ENCODE peak calls at places on chromosomes 1 and 21, in nine cellular contexts. One of them, this sample, is unnamed.

GRCh38 chr1:146016891-146017290 is 4.6 kb downstream of the HJV start:
- DNase-seq in GM20000: no peak
- DNase-seq in ovary: no peak
- DNase-seq in fibroblast of the aortic adventitia: peak; percentile 53
- DNase-seq in Panc1: no peak
- DNase-seq in left lung: no peak
- DNase-seq in A673: no peak
- DNase-seq in IMR-90: no peak
- DNase-seq in right lobe of liver: no peak
- DNase-seq in this sample: no peak

GRCh38 chr1:232248276-232248803 is 381.6 kb downstream of the SIPA1L2 start:
- DNase-seq in A673: peak; percentile 54
- DNase-seq in right lobe of liver: no peak
- DNase-seq in ovary: no peak
- DNase-seq in Panc1: no peak
- DNase-seq in IMR-90: no peak
- DNase-seq in fibroblast of the aortic adventitia: no peak
- DNase-seq in GM20000: no peak
- DNase-seq in left lung: no peak
- DNase-seq in this sample: no peak

GRCh38 chr1:223718850-223719249 is 6.5 kb downstream of the CAPN2 start:
- DNase-seq in right lobe of liver: no peak
- DNase-seq in fibroblast of the aortic adventitia: no peak
- DNase-seq in ovary: no peak
- DNase-seq in Panc1: no peak
- DNase-seq in A673: no peak
- DNase-seq in GM20000: no peak
- DNase-seq in IMR-90: peak; percentile 46
- DNase-seq in left lung: no peak
- DNase-seq in this sample: no peak

GRCh38 chr1:118159578-118159977 is 25.4 kb downstream of the SPAG17 start:
- DNase-seq in fibroblast of the aortic adventitia: no peak
- DNase-seq in Panc1: no peak
- DNase-seq in right lobe of liver: no peak
- DNase-seq in GM20000: no peak
- DNase-seq in A673: no peak
- DNase-seq in ovary: no peak
- DNase-seq in IMR-90: no peak
- DNase-seq in left lung: no peak
- DNase-seq in this sample: no peak

GRCh38 chr1:157163273-157164127 is 25.3 kb upstream of the ETV3 start:
- DNase-seq in GM20000: peak; percentile 73
- DNase-seq in ovary: peak; percentile 76
- DNase-seq in A673: peak; percentile 81
- DNase-seq in right lobe of liver: peak; percentile 61
- DNase-seq in Panc1: peak; percentile 60
- DNase-seq in IMR-90: peak; percentile 48
- DNase-seq in fibroblast of the aortic adventitia: peak; percentile 60
- DNase-seq in left lung: peak; percentile 56
- DNase-seq in this sample: no peak

GRCh38 chr1:214637722-214638473 is 34.9 kb downstream of the CENPF start:
- DNase-seq in fibroblast of the aortic adventitia: peak; percentile 77
- DNase-seq in A673: peak; percentile 65
- DNase-seq in left lung: no peak
- DNase-seq in right lobe of liver: no peak
- DNase-seq in ovary: no peak
- DNase-seq in GM20000: peak; percentile 11
- DNase-seq in IMR-90: peak; percentile 69
- DNase-seq in Panc1: no peak
- DNase-seq in this sample: no peak

GRCh38 chr1:83545450-83545849 is 453.5 kb downstream of the TTLL7 start:
- DNase-seq in left lung: no peak
- DNase-seq in A673: peak; percentile 49
- DNase-seq in GM20000: no peak
- DNase-seq in fibroblast of the aortic adventitia: no peak
- DNase-seq in IMR-90: no peak
- DNase-seq in Panc1: no peak
- DNase-seq in right lobe of liver: no peak
- DNase-seq in ovary: no peak
- DNase-seq in this sample: no peak

GRCh38 chr1:27555700-27556424 is 48.1 kb downstream of the AHDC1 start:
- DNase-seq in fibroblast of the aortic adventitia: peak; percentile 68
- DNase-seq in Panc1: no peak
- DNase-seq in A673: peak; percentile 36
- DNase-seq in IMR-90: no peak
- DNase-seq in GM20000: no peak
- DNase-seq in right lobe of liver: peak; percentile 37
- DNase-seq in ovary: peak; percentile 76
- DNase-seq in left lung: no peak
- DNase-seq in this sample: no peak

GRCh38 chr1:9442266-9442846 is 96.9 kb upstream of the SLC25A33 start:
- DNase-seq in fibroblast of the aortic adventitia: peak; percentile 36
- DNase-seq in ovary: no peak
- DNase-seq in A673: no peak
- DNase-seq in GM20000: no peak
- DNase-seq in IMR-90: peak; percentile 74
- DNase-seq in left lung: no peak
- DNase-seq in right lobe of liver: no peak
- DNase-seq in Panc1: no peak
- DNase-seq in this sample: no peak

GRCh38 chr1:173798078-173798477 is 26.4 kb upstream of the DARS2 start:
- DNase-seq in right lobe of liver: no peak
- DNase-seq in A673: no peak
- DNase-seq in ovary: no peak
- DNase-seq in GM20000: no peak
- DNase-seq in fibroblast of the aortic adventitia: no peak
- DNase-seq in IMR-90: no peak
- DNase-seq in left lung: no peak
- DNase-seq in Panc1: no peak
- DNase-seq in this sample: no peak

GRCh38 chr1:152725261-152725660 is 17.3 kb downstream of the LCE4A start:
- DNase-seq in IMR-90: no peak
- DNase-seq in left lung: no peak
- DNase-seq in A673: no peak
- DNase-seq in ovary: no peak
- DNase-seq in right lobe of liver: no peak
- DNase-seq in GM20000: no peak
- DNase-seq in fibroblast of the aortic adventitia: peak; percentile 7
- DNase-seq in Panc1: no peak
- DNase-seq in this sample: no peak

GRCh38 chr21:38804617-38805281 is 980 bp upstream of the ETS2 start:
- DNase-seq in GM20000: peak; percentile 49
- DNase-seq in left lung: peak; percentile 80
- DNase-seq in ovary: peak; percentile 85
- DNase-seq in A673: peak; percentile 68
- DNase-seq in fibroblast of the aortic adventitia: peak; percentile 50
- DNase-seq in right lobe of liver: peak; percentile 87
- DNase-seq in Panc1: no peak
- DNase-seq in IMR-90: peak; percentile 54
- DNase-seq in this sample: no peak
- TF ChIP-seq CTCF in GM20000: peak; percentile 42
- TF ChIP-seq CTCF in left lung: peak; percentile 35
- TF ChIP-seq CTCF in ovary: peak; percentile 45
- TF ChIP-seq CTCF in A673: peak; percentile 67
- TF ChIP-seq CTCF in fibroblast of the aortic adventitia: peak; percentile 51
- TF ChIP-seq CTCF in right lobe of liver: peak; percentile 66
- TF ChIP-seq CTCF in Panc1: peak; percentile 80
- TF ChIP-seq CTCF in IMR-90: peak; percentile 38
- TF ChIP-seq CTCF in this sample: peak; percentile 51

DNA sequence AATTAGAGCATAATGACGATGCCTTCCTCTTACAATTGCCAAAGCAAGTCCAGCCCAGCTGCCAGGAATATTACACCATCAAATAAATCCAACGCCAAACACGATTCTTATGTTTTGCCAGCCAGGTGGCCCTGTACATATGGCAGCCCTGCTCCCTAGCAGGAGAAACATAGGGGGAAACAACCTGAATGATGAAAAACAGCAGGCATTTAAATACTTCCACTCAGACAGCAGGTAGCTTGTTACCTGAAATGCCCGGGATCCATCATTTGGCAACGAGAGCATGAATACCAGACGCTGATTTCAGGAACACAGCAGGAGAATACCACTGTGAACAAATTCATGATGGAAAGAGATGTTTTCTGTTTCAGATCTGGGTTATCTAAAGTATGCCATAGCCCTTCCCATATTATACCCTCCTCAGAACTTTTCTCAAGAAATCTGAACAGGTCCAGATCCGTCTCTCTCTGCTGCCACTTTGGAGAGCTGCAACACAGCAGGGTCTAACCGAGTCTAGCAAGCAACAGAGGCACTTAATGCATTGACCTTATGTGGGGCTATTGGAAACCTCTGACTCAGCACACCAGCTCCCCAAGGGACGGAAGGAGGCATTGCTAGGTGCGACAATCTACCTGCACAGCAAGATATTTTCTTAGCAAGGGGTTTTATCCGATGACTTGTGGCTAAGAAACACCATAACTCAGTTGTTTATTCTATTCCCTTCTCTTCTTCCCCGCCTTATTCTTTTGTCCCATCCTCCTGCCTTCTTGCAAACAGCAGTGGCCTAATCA is 166.3 kb downstream of the BARHL2 start:
- DNase-seq in Panc1: no peak
- DNase-seq in ovary: no peak
- DNase-seq in fibroblast of the aortic adventitia: no peak
- DNase-seq in IMR-90: no peak
- DNase-seq in left lung: no peak
- DNase-seq in right lobe of liver: no peak
- DNase-seq in A673: no peak
- DNase-seq in GM20000: no peak
- DNase-seq in this sample: no peak
- TF ChIP-seq CTCF in Panc1: no peak
- TF ChIP-seq CTCF in ovary: no peak
- TF ChIP-seq CTCF in fibroblast of the aortic adventitia: no peak
- TF ChIP-seq CTCF in IMR-90: no peak
- TF ChIP-seq CTCF in left lung: no peak
- TF ChIP-seq CTCF in right lobe of liver: no peak
- TF ChIP-seq CTCF in A673: no peak
- TF ChIP-seq CTCF in GM20000: no peak
- TF ChIP-seq CTCF in this sample: no peak

GRCh38 chr1:245058882-245059281 is 95.9 kb upstream of the KIF26B start:
- DNase-seq in IMR-90: no peak
- DNase-seq in fibroblast of the aortic adventitia: no peak
- DNase-seq in Panc1: no peak
- DNase-seq in GM20000: no peak
- DNase-seq in right lobe of liver: no peak
- DNase-seq in ovary: no peak
- DNase-seq in left lung: no peak
- DNase-seq in A673: no peak
- DNase-seq in this sample: no peak

GRCh38 chr1:245055752-245056151 is 99.0 kb upstream of the KIF26B start:
- DNase-seq in A673: no peak
- DNase-seq in Panc1: no peak
- DNase-seq in left lung: no peak
- DNase-seq in GM20000: no peak
- DNase-seq in IMR-90: no peak
- DNase-seq in fibroblast of the aortic adventitia: no peak
- DNase-seq in right lobe of liver: no peak
- DNase-seq in ovary: no peak
- DNase-seq in this sample: no peak

GRCh38 chr1:245054105-245054831 is 100.5 kb upstream of the KIF26B start:
- DNase-seq in IMR-90: no peak
- DNase-seq in right lobe of liver: no peak
- DNase-seq in A673: no peak
- DNase-seq in GM20000: no peak
- DNase-seq in Panc1: no peak
- DNase-seq in fibroblast of the aortic adventitia: no peak
- DNase-seq in left lung: no peak
- DNase-seq in ovary: no peak
- DNase-seq in this sample: no peak

GRCh38 chr1:245058436-245058835 is 96.3 kb upstream of the KIF26B start:
- DNase-seq in ovary: no peak
- DNase-seq in GM20000: no peak
- DNase-seq in right lobe of liver: no peak
- DNase-seq in A673: no peak
- DNase-seq in IMR-90: no peak
- DNase-seq in left lung: no peak
- DNase-seq in Panc1: no peak
- DNase-seq in fibroblast of the aortic adventitia: no peak
- DNase-seq in this sample: no peak

DNA sequence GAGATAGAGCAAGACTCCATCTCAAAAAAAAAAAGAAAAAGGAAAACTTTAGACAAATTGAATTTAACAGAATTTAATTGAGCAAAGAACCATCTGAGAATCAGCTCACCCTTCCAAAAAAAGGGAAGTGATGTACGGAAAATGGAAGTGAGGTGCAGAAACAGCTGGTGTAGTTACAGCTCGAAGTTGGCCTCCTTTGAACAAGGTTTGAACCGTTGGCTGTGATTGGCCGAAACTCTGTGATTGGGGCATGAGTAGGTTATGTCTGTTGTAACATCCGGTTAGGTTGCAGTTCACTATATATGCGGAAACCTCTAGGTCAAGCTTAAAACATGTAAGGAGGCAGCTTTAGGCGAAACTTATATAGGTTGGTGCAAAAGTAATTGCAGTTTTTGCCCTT is 97.9 kb upstream of the KIF26B start:
- DNase-seq in right lobe of liver: no peak
- DNase-seq in ovary: no peak
- DNase-seq in IMR-90: no peak
- DNase-seq in Panc1: no peak
- DNase-seq in fibroblast of the aortic adventitia: no peak
- DNase-seq in left lung: no peak
- DNase-seq in A673: no peak
- DNase-seq in GM20000: no peak
- DNase-seq in this sample: no peak
- TF ChIP-seq CTCF in right lobe of liver: no peak
- TF ChIP-seq CTCF in ovary: no peak
- TF ChIP-seq CTCF in IMR-90: no peak
- TF ChIP-seq CTCF in Panc1: no peak
- TF ChIP-seq CTCF in fibroblast of the aortic adventitia: no peak
- TF ChIP-seq CTCF in left lung: no peak
- TF ChIP-seq CTCF in A673: no peak
- TF ChIP-seq CTCF in GM20000: no peak
- TF ChIP-seq CTCF in this sample: no peak

GRCh38 chr1:161175771-161176453 is 1.4 kb downstream of the B4GALT3 start:
- DNase-seq in ovary: no peak
- DNase-seq in right lobe of liver: peak; percentile 14
- DNase-seq in fibroblast of the aortic adventitia: no peak
- DNase-seq in A673: no peak
- DNase-seq in IMR-90: no peak
- DNase-seq in GM20000: no peak
- DNase-seq in left lung: no peak
- DNase-seq in Panc1: no peak
- DNase-seq in this sample: no peak

GRCh38 chr1:161177936-161178244 is 583 bp upstream of the B4GALT3 start:
- DNase-seq in fibroblast of the aortic adventitia: no peak
- DNase-seq in A673: no peak
- DNase-seq in right lobe of liver: no peak
- DNase-seq in IMR-90: no peak
- DNase-seq in GM20000: no peak
- DNase-seq in ovary: no peak
- DNase-seq in Panc1: no peak
- DNase-seq in left lung: no peak
- DNase-seq in this sample: no peak

GRCh38 chr1:161176468-161177111 is 717 bp downstream of the B4GALT3 start:
- DNase-seq in A673: no peak
- DNase-seq in Panc1: no peak
- DNase-seq in IMR-90: no peak
- DNase-seq in ovary: no peak
- DNase-seq in GM20000: no peak
- DNase-seq in left lung: no peak
- DNase-seq in right lobe of liver: no peak
- DNase-seq in fibroblast of the aortic adventitia: no peak
- DNase-seq in this sample: no peak

GRCh38 chr1:161179698-161180097 is 2.4 kb upstream of the B4GALT3 start:
- DNase-seq in ovary: no peak
- DNase-seq in Panc1: no peak
- DNase-seq in right lobe of liver: peak; percentile 1
- DNase-seq in IMR-90: no peak
- DNase-seq in GM20000: no peak
- DNase-seq in A673: no peak
- DNase-seq in left lung: peak; percentile 7
- DNase-seq in fibroblast of the aortic adventitia: no peak
- DNase-seq in this sample: no peak

GRCh38 chr1:161177112-161177935 is at the start of gene B4GALT3:
- DNase-seq in A673: peak; percentile 89
- DNase-seq in IMR-90: peak; percentile 65
- DNase-seq in ovary: peak; percentile 97
- DNase-seq in fibroblast of the aortic adventitia: peak; percentile 62
- DNase-seq in right lobe of liver: peak; percentile 93
- DNase-seq in Panc1: no peak
- DNase-seq in GM20000: peak; percentile 94
- DNase-seq in left lung: peak; percentile 91
- DNase-seq in this sample: no peak
- TF ChIP-seq CTCF in A673: no peak
- TF ChIP-seq CTCF in IMR-90: no peak
- TF ChIP-seq CTCF in ovary: no peak
- TF ChIP-seq CTCF in fibroblast of the aortic adventitia: no peak
- TF ChIP-seq CTCF in right lobe of liver: peak; percentile 48
- TF ChIP-seq CTCF in Panc1: no peak
- TF ChIP-seq CTCF in GM20000: no peak
- TF ChIP-seq CTCF in left lung: no peak
- TF ChIP-seq CTCF in this sample: no peak

This sample was measured in HFF-Myc.